ENCODE peak calls at places on chromosomes 3 and 15, in seven cellular contexts. J, R, V, K, U, M and O are unnamed samples.
A peak's percentile ranks its signal among the peaks of the same experiment; 100 is the strongest.

GRCh38 chr3:129336093-129336706 is 57.5 kb downstream of the HMCES start:
- DNase-seq in J (no peak), R (no peak), V (no peak), K (no peak), U (no peak), M (no peak), O (no peak)

GRCh38 chr15:40806672-40807027 is 239 bp upstream of the ZFYVE19 start:
- DNase-seq in J (no peak), R (no peak), V (no peak), K (no peak), U (no peak), M (no peak), O (no peak)

GRCh38 chr3:178270838-178271237 is 265.4 kb upstream of the KCNMB2 start:
- DNase-seq in J (no peak), R (peak; percentile 6), V (no peak), K (no peak), U (no peak), M (no peak), O (no peak)

GRCh38 chr3:160739079-160739478 is 17.0 kb upstream of the PPM1L start:
- DNase-seq in J (peak; percentile 85), R (no peak), V (peak; percentile 7), K (no peak), U (no peak), M (no peak), O (no peak)

GRCh38 chr15:80984856-80985255 is 4.8 kb downstream of the MESD start:
- DNase-seq in J (no peak), R (no peak), V (no peak), K (no peak), U (no peak), M (peak; percentile 35), O (no peak)

GRCh38 chr3:31704651-31705179 is 172.0 kb downstream of the STT3B start:
- DNase-seq in J (peak; percentile 84), R (peak; percentile 68), V (no peak), K (no peak), U (no peak), M (no peak), O (peak; percentile 28)

GRCh38 chr3:69649713-69650419 is 89.4 kb upstream of the MITF start:
- DNase-seq in J (no peak), R (no peak), V (no peak), K (no peak), U (no peak), M (peak; percentile 49), O (peak; percentile 85)

GRCh38 chr3:196280689-196281463 is 6.7 kb downstream of the PCYT1A start:
- DNase-seq in J (no peak), R (no peak), V (no peak), K (peak; percentile 58), U (no peak), M (no peak), O (no peak)

GRCh38 chr15:100588638-100589242 is 13.2 kb downstream of the LINS1 start:
- DNase-seq in J (no peak), R (peak; percentile 5), V (no peak), K (no peak), U (no peak), M (peak; percentile 12), O (no peak)

GRCh38 chr15:46682969-46683791 is 1034.1 kb upstream of the SEMA6D start:
- DNase-seq in J (no peak), R (no peak), V (no peak), K (no peak), U (no peak), M (no peak), O (no peak)

GRCh38 chr3:144363856-144364255 is 392.2 kb downstream of the DIPK2A start:
- DNase-seq in J (no peak), R (no peak), V (no peak), K (no peak), U (no peak), M (no peak), O (no peak)

GRCh38 chr3:30655187-30655812 is 48.9 kb downstream of the TGFBR2 start:
- DNase-seq in J (no peak), R (no peak), V (no peak), K (no peak), U (no peak), M (no peak), O (no peak)

GRCh38 chr3:4606915-4607314 is 113.8 kb downstream of the ITPR1 start:
- DNase-seq in J (no peak), R (no peak), V (no peak), K (no peak), U (no peak), M (no peak), O (no peak)

GRCh38 chr15:60237411-60237810 is 160.4 kb downstream of the ANXA2 start:
- DNase-seq in J (no peak), R (no peak), V (no peak), K (no peak), U (no peak), M (no peak), O (no peak)

GRCh38 chr3:72818915-72819314 is 29.3 kb downstream of the SHQ1 start:
- DNase-seq in J (no peak), R (no peak), V (no peak), K (no peak), U (no peak), M (peak; percentile 60), O (peak; percentile 46)

GRCh38 chr15:38072007-38072506 is 137.6 kb downstream of the TMCO5A start:
- DNase-seq in J (no peak), R (no peak), V (no peak), K (no peak), U (no peak), M (no peak), O (no peak)

GRCh38 chr3:81782585-81782984 is 21.1 kb upstream of the GBE1 start:
- DNase-seq in J (no peak), R (no peak), V (no peak), K (no peak), U (no peak), M (no peak), O (no peak)

GRCh38 chr3:162007722-162008121 is 511.1 kb downstream of the OTOL1 start:
- DNase-seq in J (no peak), R (no peak), V (no peak), K (no peak), U (no peak), M (no peak), O (no peak)

GRCh38 chr3:56795807-56796185 is 6.0 kb downstream of the ARHGEF3 start:
- DNase-seq in J (peak; percentile 21), R (no peak), V (no peak), K (no peak), U (no peak), M (no peak), O (no peak)

GRCh38 chr3:184716652-184717607 is 5.1 kb upstream of the MAGEF1 start:
- DNase-seq in J (no peak), R (no peak), V (peak; percentile 14), K (no peak), U (peak; percentile 76), M (no peak), O (peak; percentile 98)

GRCh38 chr3:167913218-167913902 is 177.8 kb downstream of the SERPINI1 start:
- DNase-seq in J (no peak), R (peak; percentile 72), V (peak; percentile 6), K (no peak), U (no peak), M (no peak), O (peak; percentile 17)

GRCh38 chr3:141652349-141652748 is 85.7 kb upstream of the RNF7 start:
- DNase-seq in J (no peak), R (no peak), V (no peak), K (no peak), U (no peak), M (no peak), O (no peak)

GRCh38 chr3:65867463-65868210 is 171.1 kb downstream of the MAGI1 start:
- DNase-seq in J (no peak), R (no peak), V (no peak), K (no peak), U (no peak), M (no peak), O (no peak)

GRCh38 chr3:12405432-12406272 is 78.6 kb upstream of the TSEN2 start:
- DNase-seq in J (peak; percentile 95), R (peak; percentile 92), V (peak; percentile 60), K (no peak), U (no peak), M (no peak), O (peak; percentile 85)

GRCh38 chr15:75775296-75776074 is 62.8 kb upstream of the CSPG4 start:
- DNase-seq in J (no peak), R (peak; percentile 1), V (no peak), K (no peak), U (peak; percentile 66), M (no peak), O (no peak)